ENCODE peak calls at places on chromosomes 7 and 10, in nine cellular contexts. One of them, this sample, is unnamed.

GRCh38 chr10:29949411-29950011 is 109.9 kb downstream of the JCAD start:
- DNase-seq in K562: no peak
- DNase-seq in Panc1: no peak
- DNase-seq in HCT116: no peak
- DNase-seq in A549: no peak
- DNase-seq in GM12878: no peak
- DNase-seq in GM23338: no peak
- DNase-seq in SK-N-SH: no peak
- DNase-seq in HepG2: no peak
- DNase-seq in this sample: no peak

GRCh38 chr10:4068255-4069028 is 283.4 kb upstream of the KLF6 start:
- DNase-seq in K562: no peak
- DNase-seq in Panc1: no peak
- DNase-seq in HCT116: no peak
- DNase-seq in A549: no peak
- DNase-seq in GM12878: no peak
- DNase-seq in GM23338: no peak
- DNase-seq in SK-N-SH: no peak
- DNase-seq in HepG2: no peak
- DNase-seq in this sample: no peak

GRCh38 chr7:151631149-151631967 is 111.7 kb upstream of the RHEB start:
- DNase-seq in K562: no peak
- DNase-seq in Panc1: no peak
- DNase-seq in HCT116: no peak
- DNase-seq in A549: peak
- DNase-seq in GM12878: peak
- DNase-seq in GM23338: peak
- DNase-seq in SK-N-SH: no peak
- DNase-seq in HepG2: no peak
- DNase-seq in this sample: peak

GRCh38 chr10:34647157-34647556 is 167.9 kb downstream of the PARD3 start:
- DNase-seq in K562: no peak
- DNase-seq in Panc1: no peak
- DNase-seq in HCT116: no peak
- DNase-seq in A549: no peak
- DNase-seq in GM12878: no peak
- DNase-seq in GM23338: no peak
- DNase-seq in SK-N-SH: no peak
- DNase-seq in HepG2: peak
- DNase-seq in this sample: no peak

GRCh38 chr7:117020605-117021002 is 67.3 kb downstream of the ST7 start:
- DNase-seq in K562: no peak
- DNase-seq in Panc1: no peak
- DNase-seq in HCT116: no peak
- DNase-seq in A549: no peak
- DNase-seq in GM12878: no peak
- DNase-seq in GM23338: peak
- DNase-seq in SK-N-SH: no peak
- DNase-seq in HepG2: no peak
- DNase-seq in this sample: no peak

GRCh38 chr7:1638113-1638726 is 31.9 kb upstream of the ELFN1 start:
- DNase-seq in K562: no peak
- DNase-seq in Panc1: no peak
- DNase-seq in HCT116: no peak
- DNase-seq in A549: no peak
- DNase-seq in GM12878: no peak
- DNase-seq in GM23338: peak
- DNase-seq in SK-N-SH: no peak
- DNase-seq in HepG2: no peak
- DNase-seq in this sample: no peak

GRCh38 chr7:1112625-1113547 is 25.0 kb downstream of the GPER1 start:
- DNase-seq in K562: no peak
- DNase-seq in Panc1: no peak
- DNase-seq in HCT116: no peak
- DNase-seq in A549: no peak
- DNase-seq in GM12878: no peak
- DNase-seq in GM23338: no peak
- DNase-seq in SK-N-SH: no peak
- DNase-seq in HepG2: no peak
- DNase-seq in this sample: no peak

GRCh38 chr10:63506554-63506953 is 14.6 kb upstream of the REEP3 start:
- DNase-seq in K562: no peak
- DNase-seq in Panc1: no peak
- DNase-seq in HCT116: no peak
- DNase-seq in A549: no peak
- DNase-seq in GM12878: no peak
- DNase-seq in GM23338: no peak
- DNase-seq in SK-N-SH: no peak
- DNase-seq in HepG2: peak
- DNase-seq in this sample: no peak

GRCh38 chr10:90817173-90817889 is 40.5 kb downstream of the HTR7 start:
- DNase-seq in K562: no peak
- DNase-seq in Panc1: no peak
- DNase-seq in HCT116: no peak
- DNase-seq in A549: no peak
- DNase-seq in GM12878: no peak
- DNase-seq in GM23338: no peak
- DNase-seq in SK-N-SH: no peak
- DNase-seq in HepG2: no peak
- DNase-seq in this sample: no peak

DNA sequence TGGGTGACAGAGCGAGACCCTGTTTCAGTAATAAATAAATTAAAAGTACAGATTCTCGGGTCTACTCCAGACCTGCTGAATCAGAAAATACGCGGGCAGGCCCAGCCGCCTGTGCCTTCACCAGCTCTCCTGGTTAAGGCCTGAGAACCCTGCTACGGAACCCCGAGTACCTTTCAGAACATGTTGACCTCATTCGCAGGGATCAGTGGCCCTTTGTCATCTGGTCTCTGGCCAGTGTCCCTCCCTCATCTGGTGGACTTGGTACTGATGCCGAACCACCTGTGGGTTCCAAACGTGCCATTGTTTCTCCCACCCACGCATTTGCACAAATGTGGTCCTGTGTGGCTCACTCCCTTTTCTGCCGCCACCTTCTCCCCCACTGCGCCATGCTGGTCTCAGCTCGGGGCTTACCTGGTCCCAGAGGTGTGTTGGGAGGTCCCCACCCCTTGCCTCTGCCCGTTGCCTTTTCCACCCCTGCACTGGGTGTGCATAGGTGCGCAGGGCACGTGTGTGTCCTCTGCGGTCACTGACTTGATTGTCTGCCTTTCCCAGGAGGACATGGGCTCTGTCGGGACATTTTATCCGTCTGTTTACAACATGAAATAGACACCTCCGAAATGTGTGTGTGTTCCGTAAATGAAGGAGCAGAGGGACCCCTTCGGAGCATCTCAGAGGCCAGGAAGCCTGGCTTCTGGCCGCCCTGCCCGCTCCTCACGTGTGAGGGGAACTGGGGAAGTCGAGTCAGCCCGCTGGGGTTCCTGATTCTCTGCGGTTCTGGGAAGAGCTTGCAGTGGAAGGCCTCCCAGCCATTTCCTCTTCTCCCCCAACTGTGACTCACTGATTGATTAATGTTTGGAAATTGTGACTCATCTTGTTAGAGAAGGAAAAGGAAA is 135.2 kb downstream of the CUX1 start:
- DNase-seq in K562: peak
- DNase-seq in Panc1: peak
- DNase-seq in HCT116: peak
- DNase-seq in A549: peak
- DNase-seq in GM12878: no peak
- DNase-seq in GM23338: no peak
- DNase-seq in SK-N-SH: no peak
- DNase-seq in HepG2: no peak
- DNase-seq in this sample: peak
- TF ChIP-seq REST in K562: no peak
- TF ChIP-seq REST in Panc1: no peak
- TF ChIP-seq REST in HCT116: no peak
- TF ChIP-seq REST in A549: no peak
- TF ChIP-seq REST in GM12878: no peak
- TF ChIP-seq REST in GM23338: no peak
- TF ChIP-seq REST in SK-N-SH: no peak
- TF ChIP-seq REST in HepG2: no peak
- TF ChIP-seq REST in this sample: no peak

GRCh38 chr7:49483142-49483541 is 290.3 kb upstream of the VWC2 start:
- DNase-seq in K562: no peak
- DNase-seq in Panc1: no peak
- DNase-seq in HCT116: no peak
- DNase-seq in A549: no peak
- DNase-seq in GM12878: no peak
- DNase-seq in GM23338: peak
- DNase-seq in SK-N-SH: peak
- DNase-seq in HepG2: peak
- DNase-seq in this sample: no peak

GRCh38 chr7:49488573-49488972 is 284.9 kb upstream of the VWC2 start:
- DNase-seq in K562: no peak
- DNase-seq in Panc1: no peak
- DNase-seq in HCT116: no peak
- DNase-seq in A549: no peak
- DNase-seq in GM12878: no peak
- DNase-seq in GM23338: no peak
- DNase-seq in SK-N-SH: no peak
- DNase-seq in HepG2: no peak
- DNase-seq in this sample: no peak

DNA sequence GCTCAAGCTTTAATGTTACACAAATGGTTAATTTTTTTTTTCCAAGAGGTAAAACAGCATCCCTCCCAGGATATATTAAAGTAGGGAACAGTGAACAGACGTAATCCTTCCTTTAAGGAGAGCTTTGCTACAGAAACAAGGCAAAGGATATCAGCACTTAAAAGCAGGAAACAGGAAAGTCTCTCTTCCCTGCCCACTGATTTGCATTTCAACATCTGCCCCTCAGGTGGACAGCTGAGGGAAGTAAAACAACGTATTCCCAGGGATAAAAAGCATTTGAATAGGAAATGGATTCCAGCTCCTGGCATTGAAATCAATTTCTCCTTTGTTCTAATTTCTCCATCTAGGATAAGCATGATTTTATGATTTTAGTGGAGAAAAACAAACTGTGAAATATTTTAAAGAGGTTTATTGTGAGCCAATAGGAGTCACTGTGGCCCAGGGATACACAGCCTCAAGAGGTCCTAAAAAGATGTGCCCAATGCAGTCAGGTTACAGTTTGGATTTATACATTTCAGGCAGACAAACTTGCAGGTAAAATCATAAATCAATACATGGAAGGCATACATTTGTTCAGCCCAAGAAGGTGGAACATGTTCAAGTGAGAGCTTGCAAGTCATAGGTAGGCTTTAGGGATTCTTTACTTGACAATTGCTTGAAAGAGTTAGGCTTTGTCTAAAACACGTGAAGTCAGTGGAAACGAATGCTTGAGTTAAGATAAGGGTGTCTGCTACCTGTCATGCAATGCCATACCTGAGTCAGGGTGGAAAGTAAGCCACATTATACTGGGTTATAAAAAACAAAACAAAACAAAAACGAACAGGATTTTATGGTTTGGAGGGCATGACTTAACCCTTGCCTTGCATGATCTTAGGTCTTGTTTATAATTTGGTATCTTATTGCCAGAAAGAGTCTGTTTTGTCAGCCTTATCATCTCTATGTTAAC is 286.2 kb upstream of the VWC2 start:
- DNase-seq in K562: no peak
- DNase-seq in Panc1: no peak
- DNase-seq in HCT116: no peak
- DNase-seq in A549: no peak
- DNase-seq in GM12878: no peak
- DNase-seq in GM23338: peak
- DNase-seq in SK-N-SH: no peak
- DNase-seq in HepG2: no peak
- DNase-seq in this sample: no peak
- TF ChIP-seq CTCF in K562: no peak
- TF ChIP-seq CTCF in Panc1: no peak
- TF ChIP-seq CTCF in HCT116: no peak
- TF ChIP-seq CTCF in A549: no peak
- TF ChIP-seq CTCF in GM12878: no peak
- TF ChIP-seq CTCF in GM23338: peak
- TF ChIP-seq CTCF in SK-N-SH: no peak
- TF ChIP-seq CTCF in HepG2: no peak
- TF ChIP-seq CTCF in this sample: no peak

DNA sequence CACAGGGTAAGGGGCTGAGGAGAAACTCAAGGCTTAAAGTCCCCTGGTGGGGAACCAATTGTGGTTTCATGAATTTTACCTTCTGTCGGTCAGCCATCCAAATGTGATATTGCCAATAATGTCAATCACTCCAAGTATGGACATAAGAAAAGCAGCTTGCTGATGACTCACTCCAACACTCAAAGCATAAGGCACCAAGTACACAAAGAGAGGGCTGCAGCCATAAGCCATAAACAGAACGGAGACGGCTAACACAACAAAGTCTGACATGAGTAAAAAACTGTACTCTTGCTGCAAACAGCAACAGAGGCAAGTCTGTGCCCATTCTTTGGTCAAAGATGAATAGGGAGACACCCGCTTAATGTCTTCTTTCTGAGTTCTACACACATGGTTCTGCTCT is 24.2 kb downstream of the IFIT5 start:
- DNase-seq in K562: no peak
- DNase-seq in Panc1: no peak
- DNase-seq in HCT116: no peak
- DNase-seq in A549: no peak
- DNase-seq in GM12878: no peak
- DNase-seq in GM23338: no peak
- DNase-seq in SK-N-SH: no peak
- DNase-seq in HepG2: no peak
- DNase-seq in this sample: no peak
- TF ChIP-seq REST in K562: no peak
- TF ChIP-seq REST in Panc1: no peak
- TF ChIP-seq REST in HCT116: no peak
- TF ChIP-seq REST in A549: no peak
- TF ChIP-seq REST in GM12878: no peak
- TF ChIP-seq REST in GM23338: no peak
- TF ChIP-seq REST in SK-N-SH: no peak
- TF ChIP-seq REST in HepG2: no peak
- TF ChIP-seq REST in this sample: no peak

DNA sequence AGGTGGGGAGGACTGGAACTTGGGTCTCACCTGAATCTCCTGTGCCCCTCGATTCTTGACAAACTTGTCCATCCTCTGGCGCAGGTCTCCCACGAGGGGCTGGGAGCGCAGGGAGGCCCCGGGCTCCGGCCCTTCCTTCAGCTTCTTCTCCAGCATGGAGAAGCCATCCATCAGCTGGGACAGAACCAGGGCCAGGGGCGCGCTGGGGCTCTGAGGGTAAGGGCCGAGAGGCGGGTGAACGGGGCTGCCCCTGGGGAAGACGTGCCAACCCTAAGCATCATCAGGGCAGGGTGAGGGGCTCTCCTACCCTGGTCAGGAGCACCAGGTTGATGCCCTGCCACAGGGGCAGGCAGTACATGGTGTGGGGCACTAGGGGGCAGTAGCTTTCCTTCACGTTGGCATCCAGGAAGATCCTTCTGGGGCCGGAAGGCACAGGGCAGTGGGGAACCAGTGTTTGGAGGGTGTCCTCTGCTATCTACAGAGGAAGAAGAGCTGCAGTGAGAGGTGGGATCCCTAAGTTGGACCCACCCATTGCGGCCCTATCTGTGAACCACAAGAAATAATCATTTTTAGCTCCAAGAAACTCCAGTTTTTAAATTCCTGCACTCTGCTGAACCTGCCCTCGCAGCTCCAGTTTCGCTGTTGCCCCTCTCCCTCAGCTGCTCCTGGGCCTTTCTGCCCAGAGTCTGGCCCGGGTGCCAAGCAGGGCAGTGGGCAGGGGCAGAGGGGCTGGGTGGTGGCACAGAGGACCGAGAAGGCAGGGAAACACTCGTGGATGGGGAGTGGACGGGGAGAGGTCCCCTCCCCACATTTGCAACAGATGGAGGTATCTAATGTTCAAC is 10.8 kb upstream of the PYROXD2 start:
- DNase-seq in K562: peak
- DNase-seq in Panc1: peak
- DNase-seq in HCT116: peak
- DNase-seq in A549: peak
- DNase-seq in GM12878: no peak
- DNase-seq in GM23338: peak
- DNase-seq in SK-N-SH: peak
- DNase-seq in HepG2: peak
- DNase-seq in this sample: peak
- TF ChIP-seq CTCF in K562: peak
- TF ChIP-seq CTCF in Panc1: peak
- TF ChIP-seq CTCF in HCT116: peak
- TF ChIP-seq CTCF in A549: peak
- TF ChIP-seq CTCF in GM12878: peak
- TF ChIP-seq CTCF in GM23338: peak
- TF ChIP-seq CTCF in SK-N-SH: peak
- TF ChIP-seq CTCF in HepG2: peak
- TF ChIP-seq CTCF in this sample: peak

This sample was measured in HL-60.